ENCODE peak calls at places on chromosome 21, in seven cellular contexts. One of them, this sample, is unnamed.

GRCh38 chr21:46334351-46335140 is 10.6 kb downstream of the PCNT start:
- DNase-seq in stimulated activated CD4-positive, alpha-beta T cell treated with anti-CD3 and anti-CD28 coated beads, Interleukin-2, amount 100 ng/mL, for 24 hours: no peak
- DNase-seq in stimulated activated CD8-positive, alpha-beta memory T cell treated with anti-CD3 and anti-CD28 coated beads, Interleukin-2, amount 100 ng/mL, for 1 hour: no peak
- DNase-seq in hepatocyte: no peak
- DNase-seq in fibroblast of the conjunctiva: no peak
- DNase-seq in GM23248: no peak
- DNase-seq in GM12878: no peak
- DNase-seq in this sample: no peak

GRCh38 chr21:44498280-44498964 is 41.6 kb downstream of the KRTAP10-1 start:
- DNase-seq in stimulated activated CD4-positive, alpha-beta T cell treated with anti-CD3 and anti-CD28 coated beads, Interleukin-2, amount 100 ng/mL, for 24 hours: no peak
- DNase-seq in stimulated activated CD8-positive, alpha-beta memory T cell treated with anti-CD3 and anti-CD28 coated beads, Interleukin-2, amount 100 ng/mL, for 1 hour: no peak
- DNase-seq in hepatocyte: no peak
- DNase-seq in fibroblast of the conjunctiva: no peak
- DNase-seq in GM23248: no peak
- DNase-seq in GM12878: no peak
- DNase-seq in this sample: no peak

GRCh38 chr21:33799378-33800090 is 116.1 kb downstream of the ATP5PO start:
- DNase-seq in stimulated activated CD4-positive, alpha-beta T cell treated with anti-CD3 and anti-CD28 coated beads, Interleukin-2, amount 100 ng/mL, for 24 hours: no peak
- DNase-seq in stimulated activated CD8-positive, alpha-beta memory T cell treated with anti-CD3 and anti-CD28 coated beads, Interleukin-2, amount 100 ng/mL, for 1 hour: no peak
- DNase-seq in hepatocyte: no peak
- DNase-seq in fibroblast of the conjunctiva: peak
- DNase-seq in GM23248: no peak
- DNase-seq in GM12878: no peak
- DNase-seq in this sample: no peak

GRCh38 chr21:30436986-30437385 is 3.1 kb upstream of the KRTAP15-1 start:
- DNase-seq in stimulated activated CD4-positive, alpha-beta T cell treated with anti-CD3 and anti-CD28 coated beads, Interleukin-2, amount 100 ng/mL, for 24 hours: no peak
- DNase-seq in stimulated activated CD8-positive, alpha-beta memory T cell treated with anti-CD3 and anti-CD28 coated beads, Interleukin-2, amount 100 ng/mL, for 1 hour: no peak
- DNase-seq in hepatocyte: no peak
- DNase-seq in fibroblast of the conjunctiva: no peak
- DNase-seq in GM23248: no peak
- DNase-seq in GM12878: no peak
- DNase-seq in this sample: peak

GRCh38 chr21:38486221-38486620 is 12.1 kb downstream of the ERG start:
- DNase-seq in stimulated activated CD4-positive, alpha-beta T cell treated with anti-CD3 and anti-CD28 coated beads, Interleukin-2, amount 100 ng/mL, for 24 hours: no peak
- DNase-seq in stimulated activated CD8-positive, alpha-beta memory T cell treated with anti-CD3 and anti-CD28 coated beads, Interleukin-2, amount 100 ng/mL, for 1 hour: no peak
- DNase-seq in hepatocyte: peak
- DNase-seq in fibroblast of the conjunctiva: no peak
- DNase-seq in GM23248: peak
- DNase-seq in GM12878: no peak
- DNase-seq in this sample: peak

GRCh38 chr21:45935628-45936027 is 45.9 kb upstream of the COL6A1 start:
- DNase-seq in stimulated activated CD4-positive, alpha-beta T cell treated with anti-CD3 and anti-CD28 coated beads, Interleukin-2, amount 100 ng/mL, for 24 hours: no peak
- DNase-seq in stimulated activated CD8-positive, alpha-beta memory T cell treated with anti-CD3 and anti-CD28 coated beads, Interleukin-2, amount 100 ng/mL, for 1 hour: no peak
- DNase-seq in hepatocyte: no peak
- DNase-seq in fibroblast of the conjunctiva: no peak
- DNase-seq in GM23248: peak
- DNase-seq in GM12878: no peak
- DNase-seq in this sample: peak

GRCh38 chr21:46115441-46116188 is 17.7 kb downstream of the COL6A2 start:
- DNase-seq in stimulated activated CD4-positive, alpha-beta T cell treated with anti-CD3 and anti-CD28 coated beads, Interleukin-2, amount 100 ng/mL, for 24 hours: no peak
- DNase-seq in stimulated activated CD8-positive, alpha-beta memory T cell treated with anti-CD3 and anti-CD28 coated beads, Interleukin-2, amount 100 ng/mL, for 1 hour: no peak
- DNase-seq in hepatocyte: no peak
- DNase-seq in fibroblast of the conjunctiva: no peak
- DNase-seq in GM23248: no peak
- DNase-seq in GM12878: no peak
- DNase-seq in this sample: no peak

GRCh38 chr21:33902349-33902748 is 13.3 kb downstream of the ATP5PO start:
- DNase-seq in stimulated activated CD4-positive, alpha-beta T cell treated with anti-CD3 and anti-CD28 coated beads, Interleukin-2, amount 100 ng/mL, for 24 hours: no peak
- DNase-seq in stimulated activated CD8-positive, alpha-beta memory T cell treated with anti-CD3 and anti-CD28 coated beads, Interleukin-2, amount 100 ng/mL, for 1 hour: no peak
- DNase-seq in hepatocyte: no peak
- DNase-seq in fibroblast of the conjunctiva: no peak
- DNase-seq in GM23248: no peak
- DNase-seq in GM12878: no peak
- DNase-seq in this sample: no peak

This sample was measured in DMS53.